ENCODE peak calls at places on chromosomes 13 and 19, in seven cellular contexts. One of them, this sample, is unnamed.

GRCh38 chr13:95787356-95788099 is 110.6 kb downstream of the DNAJC3 start:
- DNase-seq in CD4-positive, CD25-positive, alpha-beta regulatory T cell: no peak
- DNase-seq in AG04450: no peak
- DNase-seq in adrenal gland: no peak
- DNase-seq in heart right ventricle: no peak
- DNase-seq in right lobe of liver: no peak
- DNase-seq in tibial artery: no peak
- DNase-seq in this sample: no peak

GRCh38 chr13:44848956-44849748 is 140.1 kb downstream of the NUFIP1 start:
- DNase-seq in AG04450: no peak
- DNase-seq in tibial artery: peak
- DNase-seq in adrenal gland: peak
- DNase-seq in heart right ventricle: no peak
- DNase-seq in right lobe of liver: no peak
- DNase-seq in CD4-positive, CD25-positive, alpha-beta regulatory T cell: no peak
- DNase-seq in this sample: no peak

GRCh38 chr19:4800591-4801081 is 9.1 kb downstream of the FEM1A start:
- DNase-seq in AG04450: no peak
- DNase-seq in heart right ventricle: peak
- DNase-seq in adrenal gland: no peak
- DNase-seq in CD4-positive, CD25-positive, alpha-beta regulatory T cell: no peak
- DNase-seq in right lobe of liver: peak
- DNase-seq in tibial artery: no peak
- DNase-seq in this sample: no peak

GRCh38 chr13:40026174-40026585 is 370.7 kb downstream of the COG6 start:
- DNase-seq in AG04450: no peak
- DNase-seq in tibial artery: no peak
- DNase-seq in CD4-positive, CD25-positive, alpha-beta regulatory T cell: no peak
- DNase-seq in right lobe of liver: no peak
- DNase-seq in adrenal gland: no peak
- DNase-seq in heart right ventricle: no peak
- DNase-seq in this sample: no peak

GRCh38 chr19:46202426-46202825 is 27.1 kb upstream of the IGFL1 start:
- DNase-seq in tibial artery: no peak
- DNase-seq in heart right ventricle: no peak
- DNase-seq in adrenal gland: no peak
- DNase-seq in right lobe of liver: no peak
- DNase-seq in CD4-positive, CD25-positive, alpha-beta regulatory T cell: no peak
- DNase-seq in AG04450: no peak
- DNase-seq in this sample: no peak

GRCh38 chr19:40603719-40604646 is 2.8 kb downstream of the LTBP4 start:
- DNase-seq in right lobe of liver: peak
- DNase-seq in tibial artery: peak
- DNase-seq in heart right ventricle: peak
- DNase-seq in adrenal gland: peak
- DNase-seq in CD4-positive, CD25-positive, alpha-beta regulatory T cell: peak
- DNase-seq in AG04450: peak
- DNase-seq in this sample: peak

GRCh38 chr13:95251641-95252040 is 49.6 kb downstream of the ABCC4 start:
- DNase-seq in right lobe of liver: no peak
- DNase-seq in heart right ventricle: no peak
- DNase-seq in AG04450: no peak
- DNase-seq in tibial artery: no peak
- DNase-seq in adrenal gland: no peak
- DNase-seq in CD4-positive, CD25-positive, alpha-beta regulatory T cell: no peak
- DNase-seq in this sample: no peak

GRCh38 chr13:45705936-45706335 is 3.8 kb downstream of the CBY2 start:
- DNase-seq in heart right ventricle: no peak
- DNase-seq in right lobe of liver: no peak
- DNase-seq in tibial artery: no peak
- DNase-seq in CD4-positive, CD25-positive, alpha-beta regulatory T cell: no peak
- DNase-seq in adrenal gland: no peak
- DNase-seq in AG04450: no peak
- DNase-seq in this sample: no peak

GRCh38 chr13:111337206-111337605 is 16.8 kb downstream of the TEX29 start:
- DNase-seq in tibial artery: no peak
- DNase-seq in heart right ventricle: no peak
- DNase-seq in CD4-positive, CD25-positive, alpha-beta regulatory T cell: no peak
- DNase-seq in right lobe of liver: no peak
- DNase-seq in AG04450: peak
- DNase-seq in adrenal gland: no peak
- DNase-seq in this sample: no peak

GRCh38 chr13:27304099-27304498 is 33.5 kb downstream of the RASL11A start:
- DNase-seq in right lobe of liver: no peak
- DNase-seq in CD4-positive, CD25-positive, alpha-beta regulatory T cell: no peak
- DNase-seq in AG04450: no peak
- DNase-seq in adrenal gland: no peak
- DNase-seq in tibial artery: no peak
- DNase-seq in heart right ventricle: no peak
- DNase-seq in this sample: no peak

GRCh38 chr19:7862413-7862951 is 11.7 kb downstream of the PRR36 start:
- DNase-seq in adrenal gland: peak
- DNase-seq in tibial artery: no peak
- DNase-seq in AG04450: no peak
- DNase-seq in heart right ventricle: peak
- DNase-seq in right lobe of liver: peak
- DNase-seq in CD4-positive, CD25-positive, alpha-beta regulatory T cell: peak
- DNase-seq in this sample: no peak

GRCh38 chr19:7444042-7444441 is 44.8 kb downstream of the PEX11G start:
- DNase-seq in AG04450: no peak
- DNase-seq in heart right ventricle: no peak
- DNase-seq in adrenal gland: no peak
- DNase-seq in tibial artery: no peak
- DNase-seq in right lobe of liver: no peak
- DNase-seq in CD4-positive, CD25-positive, alpha-beta regulatory T cell: no peak
- DNase-seq in this sample: no peak

GRCh38 chr13:42883771-42884170 is 102.4 kb downstream of the FAM216B start:
- DNase-seq in right lobe of liver: no peak
- DNase-seq in tibial artery: no peak
- DNase-seq in heart right ventricle: no peak
- DNase-seq in adrenal gland: peak
- DNase-seq in AG04450: no peak
- DNase-seq in CD4-positive, CD25-positive, alpha-beta regulatory T cell: no peak
- DNase-seq in this sample: no peak

GRCh38 chr13:35891973-35892441 is 239.2 kb downstream of the DCLK1 start:
- DNase-seq in heart right ventricle: no peak
- DNase-seq in tibial artery: no peak
- DNase-seq in CD4-positive, CD25-positive, alpha-beta regulatory T cell: no peak
- DNase-seq in adrenal gland: no peak
- DNase-seq in right lobe of liver: no peak
- DNase-seq in AG04450: no peak
- DNase-seq in this sample: no peak

GRCh38 chr19:39518975-39519374 is 4.0 kb downstream of the SELENOV start:
- DNase-seq in adrenal gland: no peak
- DNase-seq in AG04450: no peak
- DNase-seq in CD4-positive, CD25-positive, alpha-beta regulatory T cell: no peak
- DNase-seq in right lobe of liver: no peak
- DNase-seq in tibial artery: no peak
- DNase-seq in heart right ventricle: no peak
- DNase-seq in this sample: no peak

GRCh38 chr19:13844130-13844631 is 32.8 kb upstream of the NANOS3 start:
- DNase-seq in adrenal gland: no peak
- DNase-seq in right lobe of liver: no peak
- DNase-seq in tibial artery: no peak
- DNase-seq in AG04450: no peak
- DNase-seq in CD4-positive, CD25-positive, alpha-beta regulatory T cell: no peak
- DNase-seq in heart right ventricle: no peak
- DNase-seq in this sample: no peak
- H3K4me3 ChIP-seq in adrenal gland: no peak
- H3K4me3 ChIP-seq in right lobe of liver: no peak
- H3K4me3 ChIP-seq in tibial artery: no peak
- H3K4me3 ChIP-seq in AG04450: no peak
- H3K4me3 ChIP-seq in CD4-positive, CD25-positive, alpha-beta regulatory T cell: no peak
- H3K4me3 ChIP-seq in heart right ventricle: no peak
- H3K4me3 ChIP-seq in this sample: no peak

GRCh38 chr19:32392142-32392541 is 13.4 kb upstream of the DPY19L3 start:
- DNase-seq in heart right ventricle: no peak
- DNase-seq in AG04450: no peak
- DNase-seq in CD4-positive, CD25-positive, alpha-beta regulatory T cell: no peak
- DNase-seq in adrenal gland: no peak
- DNase-seq in tibial artery: no peak
- DNase-seq in right lobe of liver: no peak
- DNase-seq in this sample: no peak

GRCh38 chr19:32396046-32396652 is 9.4 kb upstream of the DPY19L3 start:
- DNase-seq in CD4-positive, CD25-positive, alpha-beta regulatory T cell: no peak
- DNase-seq in AG04450: no peak
- DNase-seq in heart right ventricle: no peak
- DNase-seq in right lobe of liver: no peak
- DNase-seq in adrenal gland: no peak
- DNase-seq in tibial artery: no peak
- DNase-seq in this sample: no peak

GRCh38 chr19:32388393-32388724 is 17.2 kb upstream of the DPY19L3 start:
- DNase-seq in tibial artery: no peak
- DNase-seq in AG04450: no peak
- DNase-seq in heart right ventricle: no peak
- DNase-seq in CD4-positive, CD25-positive, alpha-beta regulatory T cell: no peak
- DNase-seq in adrenal gland: no peak
- DNase-seq in right lobe of liver: no peak
- DNase-seq in this sample: no peak

GRCh38 chr19:32397736-32398135 is 7.8 kb upstream of the DPY19L3 start:
- DNase-seq in adrenal gland: no peak
- DNase-seq in right lobe of liver: no peak
- DNase-seq in AG04450: peak
- DNase-seq in heart right ventricle: no peak
- DNase-seq in CD4-positive, CD25-positive, alpha-beta regulatory T cell: no peak
- DNase-seq in tibial artery: no peak
- DNase-seq in this sample: no peak

DNA sequence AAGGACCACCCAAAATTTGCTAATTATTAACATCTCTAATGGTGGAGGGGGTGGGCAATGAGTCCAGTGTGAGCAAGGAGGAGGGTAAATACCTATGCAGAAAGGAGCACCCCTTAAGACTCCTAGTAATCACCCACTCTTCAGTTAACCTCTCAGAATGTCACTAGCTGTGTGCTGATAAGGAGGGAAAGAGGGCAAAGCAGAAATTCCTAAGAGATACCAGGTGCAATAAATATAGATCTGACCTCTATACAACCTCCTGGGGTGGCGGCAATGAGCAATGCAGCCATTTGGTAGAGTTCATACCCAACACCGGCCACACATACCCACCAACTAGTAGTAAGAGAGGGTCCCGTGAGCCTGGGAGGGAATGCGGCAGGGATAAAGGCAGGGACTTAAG is 12.6 kb upstream of the DPY19L3 start:
- DNase-seq in heart right ventricle: no peak
- DNase-seq in tibial artery: no peak
- DNase-seq in adrenal gland: no peak
- DNase-seq in CD4-positive, CD25-positive, alpha-beta regulatory T cell: no peak
- DNase-seq in AG04450: no peak
- DNase-seq in right lobe of liver: no peak
- DNase-seq in this sample: no peak
- H3K27ac ChIP-seq in heart right ventricle: no peak
- H3K27ac ChIP-seq in tibial artery: no peak
- H3K27ac ChIP-seq in adrenal gland: no peak
- H3K27ac ChIP-seq in CD4-positive, CD25-positive, alpha-beta regulatory T cell: no peak
- H3K27ac ChIP-seq in AG04450: no peak
- H3K27ac ChIP-seq in right lobe of liver: no peak
- H3K27ac ChIP-seq in this sample: no peak

GRCh38 chr13:109733550-109733949 is 52.8 kb downstream of the IRS2 start:
- DNase-seq in adrenal gland: no peak
- DNase-seq in right lobe of liver: no peak
- DNase-seq in heart right ventricle: no peak
- DNase-seq in CD4-positive, CD25-positive, alpha-beta regulatory T cell: no peak
- DNase-seq in AG04450: no peak
- DNase-seq in tibial artery: no peak
- DNase-seq in this sample: no peak
- H3K4me3 ChIP-seq in adrenal gland: no peak
- H3K4me3 ChIP-seq in right lobe of liver: no peak
- H3K4me3 ChIP-seq in heart right ventricle: no peak
- H3K4me3 ChIP-seq in CD4-positive, CD25-positive, alpha-beta regulatory T cell: no peak
- H3K4me3 ChIP-seq in AG04450: no peak
- H3K4me3 ChIP-seq in tibial artery: no peak
- H3K4me3 ChIP-seq in this sample: no peak

DNA sequence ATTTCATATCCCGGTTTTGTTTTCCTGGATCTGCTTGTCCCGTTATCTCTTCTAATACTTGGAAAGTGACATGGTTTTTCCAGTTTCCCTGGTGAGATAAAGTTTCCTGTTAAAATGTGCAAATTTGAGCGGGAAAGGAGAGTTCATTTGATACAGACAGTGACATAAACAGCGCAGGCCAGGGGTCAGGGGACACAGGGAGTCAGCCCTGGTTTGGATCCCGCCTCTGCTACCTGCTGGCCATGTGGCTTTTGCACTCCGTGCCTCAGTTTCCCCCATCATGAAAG is 20.6 kb upstream of the MISP start:
- DNase-seq in adrenal gland: no peak
- DNase-seq in AG04450: no peak
- DNase-seq in tibial artery: no peak
- DNase-seq in right lobe of liver: no peak
- DNase-seq in CD4-positive, CD25-positive, alpha-beta regulatory T cell: no peak
- DNase-seq in heart right ventricle: no peak
- DNase-seq in this sample: no peak
- H3K27ac ChIP-seq in adrenal gland: no peak
- H3K27ac ChIP-seq in AG04450: no peak
- H3K27ac ChIP-seq in tibial artery: no peak
- H3K27ac ChIP-seq in right lobe of liver: no peak
- H3K27ac ChIP-seq in CD4-positive, CD25-positive, alpha-beta regulatory T cell: no peak
- H3K27ac ChIP-seq in heart right ventricle: no peak
- H3K27ac ChIP-seq in this sample: no peak

DNA sequence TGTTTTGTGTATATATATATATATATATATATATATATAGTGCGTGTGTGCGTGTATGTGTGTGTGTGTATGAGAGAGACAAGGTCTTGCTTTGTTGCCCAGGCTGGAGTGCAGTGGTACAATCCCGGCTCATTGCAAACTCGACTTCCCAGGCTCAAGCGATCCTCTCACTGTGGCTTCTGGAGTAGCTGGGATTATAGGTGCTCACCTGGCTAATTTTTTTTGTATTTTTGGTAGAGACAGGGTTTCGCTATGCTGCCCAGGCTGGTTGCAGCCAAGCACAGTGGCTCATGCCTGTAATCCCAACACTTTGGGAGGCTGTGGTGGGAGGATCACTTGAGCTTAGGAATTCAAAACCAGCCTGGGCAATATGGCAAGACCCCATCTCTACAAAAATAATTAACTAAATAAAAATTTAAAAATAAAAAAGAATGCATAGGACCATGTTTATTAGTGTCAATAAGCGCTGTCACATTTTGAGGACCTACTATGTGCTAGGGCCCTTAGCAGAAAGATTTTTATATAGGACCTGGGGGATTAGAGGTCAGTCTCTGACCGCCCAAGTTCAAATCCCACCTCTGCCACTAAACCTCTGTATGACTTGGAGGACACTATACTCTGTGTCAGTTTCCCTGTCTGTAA is 1.8 kb downstream of the PVR start:
- DNase-seq in right lobe of liver: peak
- DNase-seq in AG04450: no peak
- DNase-seq in CD4-positive, CD25-positive, alpha-beta regulatory T cell: no peak
- DNase-seq in adrenal gland: no peak
- DNase-seq in tibial artery: no peak
- DNase-seq in heart right ventricle: no peak
- DNase-seq in this sample: no peak
- H3K4me3 ChIP-seq in right lobe of liver: no peak
- H3K4me3 ChIP-seq in AG04450: peak
- H3K4me3 ChIP-seq in CD4-positive, CD25-positive, alpha-beta regulatory T cell: no peak
- H3K4me3 ChIP-seq in adrenal gland: no peak
- H3K4me3 ChIP-seq in tibial artery: no peak
- H3K4me3 ChIP-seq in heart right ventricle: no peak
- H3K4me3 ChIP-seq in this sample: peak

GRCh38 chr13:32893176-32893575 is 123.0 kb upstream of the KL start:
- DNase-seq in right lobe of liver: no peak
- DNase-seq in tibial artery: no peak
- DNase-seq in AG04450: no peak
- DNase-seq in heart right ventricle: no peak
- DNase-seq in CD4-positive, CD25-positive, alpha-beta regulatory T cell: no peak
- DNase-seq in adrenal gland: no peak
- DNase-seq in this sample: no peak
- H3K27ac ChIP-seq in right lobe of liver: no peak
- H3K27ac ChIP-seq in tibial artery: no peak
- H3K27ac ChIP-seq in AG04450: no peak
- H3K27ac ChIP-seq in heart right ventricle: no peak
- H3K27ac ChIP-seq in CD4-positive, CD25-positive, alpha-beta regulatory T cell: no peak
- H3K27ac ChIP-seq in adrenal gland: no peak
- H3K27ac ChIP-seq in this sample: no peak

This sample was measured in ascending aorta.